ENCODE peak calls at places on chromosome 18, in nine cellular contexts. T is NCI-H2081; U is left ventricle myocardium superior; G is effector memory CD8-positive, alpha-beta T cell; Y is NCI-H510A treated with DMSO at 0.1 percent for 48 hours; E is fibroblast of lung; W is AG09319; Z is NCI-H226; X is stimulated activated CD4-positive, alpha-beta T cell treated with anti-CD3 and anti-CD28 coated beads, TNF-alpha, amount 100 ng/mL, for 4 hours. J is an unnamed sample.

GRCh38 chr18:55549474-55550104 is 38.4 kb downstream of the TCF4 start:
- DNase-seq in T (no peak), U (no peak), G (no peak), Y (no peak), E (no peak), W (no peak), Z (no peak), X (no peak), J (no peak)

GRCh38 chr18:12922266-12922665 is 25.5 kb upstream of the SEH1L start:
- DNase-seq in T (no peak), U (no peak), G (no peak), Y (no peak), E (no peak), W (no peak), Z (no peak), X (no peak), J (no peak)

GRCh38 chr18:52903858-52904257 is 563.9 kb downstream of the DCC start:
- DNase-seq in T (peak), U (peak), G (no peak), Y (peak), E (peak), W (no peak), Z (no peak), X (no peak), J (no peak)

GRCh38 chr18:32010124-32010745 is 8.4 kb upstream of the RNF125 start:
- DNase-seq in T (no peak), U (no peak), G (no peak), Y (no peak), E (no peak), W (no peak), Z (no peak), X (no peak), J (no peak)

GRCh38 chr18:79508565-79509535 is 113.1 kb downstream of the NFATC1 start:
- DNase-seq in T (no peak), U (peak), G (no peak), Y (no peak), E (no peak), W (no peak), Z (no peak), X (no peak), J (no peak)

GRCh38 chr18:77203071-77203470 is 46.6 kb upstream of the GALR1 start:
- DNase-seq in T (no peak), U (no peak), G (no peak), Y (no peak), E (no peak), W (no peak), Z (no peak), X (no peak), J (no peak)

GRCh38 chr18:75531851-75532241 is 104.3 kb upstream of the SMIM21 start:
- DNase-seq in T (no peak), U (no peak), G (no peak), Y (no peak), E (no peak), W (no peak), Z (no peak), X (no peak), J (no peak)

GRCh38 chr18:34592961-34593382 is 117.1 kb upstream of the DTNA start:
- DNase-seq in T (no peak), U (peak), G (no peak), Y (peak), E (peak), W (no peak), Z (peak), X (no peak), J (no peak)

GRCh38 chr18:62957885-62958472 is 242.6 kb downstream of the PHLPP1 start:
- DNase-seq in T (no peak), U (peak), G (peak), Y (no peak), E (peak), W (no peak), Z (no peak), X (no peak), J (peak)

J was measured in LNCaP clone FGC.